ENCODE peak calls at places on chromosomes 5 and 9, in four cellular contexts. S is body of pancreas, F is lower lobe of right lung, R is K562. I is an unnamed sample.

GRCh38 chr5:59716029-59716428 is 177.5 kb downstream of the PDE4D start:
- ATAC-seq in R (no peak), F (no peak), S (no peak), I (no peak)

GRCh38 chr9:20407013-20407412 is 215.3 kb downstream of the MLLT3 start:
- ATAC-seq in F (no peak), S (no peak), R (no peak), I (no peak)

GRCh38 chr9:38315085-38315595 is 77.4 kb upstream of the ALDH1B1 start:
- ATAC-seq in F (no peak), S (no peak), R (no peak), I (no peak)

GRCh38 chr9:95836072-95836471 is 39.4 kb upstream of the ERCC6L2 start:
- ATAC-seq in F (no peak), R (no peak), S (no peak), I (no peak)

GRCh38 chr5:154039458-154039829 is 677 bp downstream of the MFAP3 start:
- ATAC-seq in F (no peak), S (no peak), R (no peak), I (no peak)

GRCh38 chr9:71752352-71752751 is 16.0 kb downstream of the CEMIP2 start:
- ATAC-seq in S (no peak), F (no peak), R (no peak), I (no peak)

GRCh38 chr5:9009931-9010652 is 535.8 kb downstream of the SEMA5A start:
- ATAC-seq in S (no peak), R (no peak), F (no peak), I (no peak)

GRCh38 chr5:97134634-97135033 is 7.8 kb downstream of the LIX1 start:
- ATAC-seq in F (no peak), S (no peak), R (no peak), I (no peak)

GRCh38 chr9:87813119-87813463 is 69.6 kb upstream of the SPATA31E1 start:
- ATAC-seq in S (no peak), F (no peak), R (no peak), I (no peak)

GRCh38 chr9:83538172-83538889 is at the start of gene FRMD3:
- ATAC-seq in F (peak), S (peak), R (no peak), I (peak)

GRCh38 chr5:132050136-132050535 is 10.3 kb upstream of the IL3 start:
- ATAC-seq in S (no peak), R (peak), F (peak), I (no peak)

GRCh38 chr9:111928342-111928720 is 31.7 kb downstream of the UGCG start:
- ATAC-seq in R (no peak), S (no peak), F (peak), I (no peak)

GRCh38 chr9:88988796-88989641 is 2.2 kb upstream of the S1PR3 start:
- ATAC-seq in S (no peak), F (peak), R (no peak), I (peak)

GRCh38 chr5:146832985-146833732 is 45.4 kb downstream of the PPP2R2B start:
- ATAC-seq in S (no peak), F (no peak), R (no peak), I (no peak)

GRCh38 chr9:136345281-136346156 is 18.0 kb downstream of the DNLZ start:
- ATAC-seq in F (peak), S (no peak), R (peak), I (peak)

GRCh38 chr9:84340535-84340934 is at the start of gene SLC28A3:
- ATAC-seq in F (no peak), R (no peak), S (peak), I (no peak)

DNA sequence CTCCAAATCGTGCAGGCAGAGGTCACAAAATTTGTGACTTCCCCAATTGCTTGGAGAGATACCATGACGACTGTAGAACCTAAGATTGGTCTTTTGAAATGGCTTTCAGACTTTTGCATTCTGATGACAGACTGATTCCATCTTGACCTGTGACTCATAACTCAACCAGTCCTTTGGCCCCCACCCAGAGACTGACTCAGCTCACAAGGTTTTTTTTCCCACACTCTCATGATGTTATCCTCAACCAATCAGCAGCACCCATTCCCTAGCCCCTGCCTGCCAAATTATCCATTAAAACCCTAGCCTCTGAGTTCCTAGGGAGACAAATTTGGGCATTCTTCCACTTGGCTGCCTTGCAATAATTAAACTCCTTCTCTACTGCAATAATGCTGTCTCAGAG is 1263.3 kb upstream of the CDH9 start:
- ATAC-seq in R (no peak), S (no peak), F (no peak), I (no peak)
- H3K4me3 ChIP-seq in R (no peak), S (no peak), F (no peak), I (no peak)

GRCh38 chr9:116198344-116198743 is 44.8 kb downstream of the PAPPA start:
- ATAC-seq in R (no peak), S (no peak), F (no peak), I (no peak)
- H3K4me3 ChIP-seq in R (no peak), S (no peak), F (no peak), I (no peak)

DNA sequence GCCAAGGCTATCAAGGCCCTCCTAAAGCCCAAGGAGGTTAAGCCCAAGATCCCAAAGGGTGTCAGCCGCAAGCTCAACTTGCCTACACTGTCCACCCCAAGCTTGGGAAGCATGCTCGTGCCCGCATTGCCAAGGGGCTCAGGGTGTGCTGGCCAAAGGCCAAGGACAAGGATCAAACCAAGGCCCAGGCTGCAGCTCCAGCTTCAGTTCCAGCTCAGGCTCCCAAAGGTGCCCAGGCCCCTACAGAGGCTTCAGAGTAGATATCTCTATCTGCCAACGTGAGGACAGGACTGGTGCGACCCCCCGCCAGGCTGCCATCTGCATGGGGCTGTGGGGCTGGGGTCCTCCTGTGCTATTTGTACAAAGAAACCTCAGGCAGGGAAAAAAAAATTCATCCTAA is 3.3 kb downstream of the HOMER1 start:
- ATAC-seq in S (no peak), F (no peak), R (no peak), I (no peak)
- H3K4me3 ChIP-seq in S (no peak), F (no peak), R (peak), I (no peak)

GRCh38 chr5:39201795-39202593 is 17.4 kb downstream of the FYB1 start:
- ATAC-seq in R (no peak), F (no peak), S (no peak), I (no peak)
- H3K4me3 ChIP-seq in R (peak), F (peak), S (no peak), I (no peak)

GRCh38 chr9:78026416-78026815 is 5.2 kb downstream of the GNAQ start:
- ATAC-seq in F (no peak), S (no peak), R (peak), I (no peak)

GRCh38 chr9:78026947-78027346 is 4.7 kb downstream of the GNAQ start:
- ATAC-seq in R (no peak), F (no peak), S (no peak), I (no peak)

GRCh38 chr9:78025186-78025585 is 6.4 kb downstream of the GNAQ start:
- ATAC-seq in R (no peak), S (no peak), F (no peak), I (no peak)

GRCh38 chr9:78021692-78022091 is 9.9 kb downstream of the GNAQ start:
- ATAC-seq in R (peak), S (no peak), F (peak), I (no peak)

GRCh38 chr9:78023003-78023741 is 8.4 kb downstream of the GNAQ start:
- ATAC-seq in S (peak), F (peak), R (peak), I (peak)
- H3K4me3 ChIP-seq in S (no peak), F (peak), R (no peak), I (no peak)

DNA sequence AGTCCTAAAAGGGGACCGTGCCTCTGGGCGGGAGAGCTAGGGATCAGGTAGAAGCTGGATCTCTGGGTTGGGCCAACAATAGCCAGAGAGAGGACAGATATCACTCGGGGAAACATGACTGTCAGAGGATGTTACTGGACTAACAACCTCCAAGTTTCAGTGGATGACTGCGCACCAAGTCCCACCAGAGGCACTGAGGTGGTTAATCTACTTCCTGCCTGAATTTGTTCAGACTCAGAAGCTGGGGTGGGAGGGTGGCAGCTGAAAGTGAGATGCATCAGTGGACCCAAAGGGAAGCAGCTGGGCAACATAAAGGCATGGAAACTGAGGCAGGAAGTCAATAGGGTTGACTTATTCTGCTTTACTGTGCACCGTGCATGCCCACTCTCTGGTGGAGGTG is 130.1 kb upstream of the SLC44A1 start:
- ATAC-seq in S (no peak), R (no peak), F (no peak), I (no peak)
- H3K4me3 ChIP-seq in S (no peak), R (no peak), F (no peak), I (no peak)

GRCh38 chr5:83724915-83725314 is 4.3 kb upstream of the HAPLN1 start:
- ATAC-seq in S (no peak), F (no peak), R (no peak), I (no peak)

GRCh38 chr5:83720805-83721431 is at the start of gene HAPLN1:
- ATAC-seq in R (no peak), F (no peak), S (no peak), I (no peak)

GRCh38 chr5:83724001-83724400 is 3.3 kb upstream of the HAPLN1 start:
- ATAC-seq in R (no peak), S (no peak), F (no peak), I (no peak)

GRCh38 chr5:83718936-83719495 is 1.6 kb downstream of the HAPLN1 start:
- ATAC-seq in S (no peak), F (no peak), R (no peak), I (no peak)

GRCh38 chr5:83721878-83722779 is 1.5 kb upstream of the HAPLN1 start:
- ATAC-seq in R (peak), S (peak), F (peak), I (peak)
- H3K4me3 ChIP-seq in R (no peak), S (peak), F (peak), I (peak)

GRCh38 chr9:14554866-14555265 is 138.4 kb downstream of the ZDHHC21 start:
- ATAC-seq in S (no peak), F (no peak), R (peak), I (no peak)
- H3K4me3 ChIP-seq in S (no peak), F (no peak), R (no peak), I (no peak)